ENCODE peak calls at places on chromosomes 7 and 10, in six cellular contexts. N is H7, W is mucosa of descending colon, K is PC-9, Z is mesendoderm, T is stomach. S is an unnamed sample.
A peak's percentile ranks its signal among the peaks of the same experiment; 100 is the strongest.

GRCh38 chr10:93753621-93754250 is 4.0 kb upstream of the LGI1 start:
- DNase-seq in K (no peak), N (no peak), T (no peak), Z (peak; percentile 73), W (no peak), S (no peak)

GRCh38 chr7:50832744-50833143 is 50.0 kb upstream of the GRB10 start:
- DNase-seq in W (no peak), K (peak; percentile 61), Z (no peak), T (no peak), N (no peak), S (no peak)

GRCh38 chr10:128568979-128569378 is 442.8 kb upstream of the MKI67 start:
- DNase-seq in K (no peak), W (no peak), T (no peak), Z (no peak), N (peak; percentile 25), S (no peak)

GRCh38 chr10:62650411-62650810 is 154.1 kb upstream of the ADO start:
- DNase-seq in K (no peak), T (no peak), N (no peak), Z (no peak), W (no peak), S (no peak)

GRCh38 chr7:30469303-30469702 is 9.3 kb downstream of the NOD1 start:
- DNase-seq in Z (peak; percentile 98), N (peak; percentile 76), W (no peak), T (no peak), K (peak; percentile 49), S (peak; percentile 93)

GRCh38 chr7:82726038-82726800 is 282.6 kb upstream of the CACNA2D1 start:
- DNase-seq in T (no peak), N (no peak), K (no peak), W (no peak), Z (no peak), S (no peak)

GRCh38 chr10:5619366-5620211 is 46.8 kb downstream of the ASB13 start:
- DNase-seq in Z (peak; percentile 19), K (no peak), W (peak; percentile 27), N (no peak), T (no peak), S (peak; percentile 49)

GRCh38 chr10:70125918-70126590 is 6.6 kb downstream of the AIFM2 start:
- DNase-seq in T (no peak), N (peak; percentile 41), K (no peak), Z (no peak), W (no peak), S (no peak)

GRCh38 chr7:44748948-44749731 is 493 bp downstream of the ZMIZ2 start:
- DNase-seq in W (no peak), N (no peak), K (no peak), T (no peak), Z (no peak), S (peak; percentile 34)

GRCh38 chr7:76303057-76303828 is 770 bp downstream of the HSPB1 start:
- DNase-seq in N (peak; percentile 98), Z (peak; percentile 99), K (peak; percentile 88), T (peak; percentile 85), W (peak; percentile 89), S (peak; percentile 95)

GRCh38 chr7:36686499-36686898 is 37.8 kb downstream of the AOAH start:
- DNase-seq in W (no peak), Z (peak; percentile 11), N (no peak), T (no peak), K (no peak), S (no peak)

GRCh38 chr10:21032587-21033319 is 135.6 kb upstream of the NEBL start:
- DNase-seq in K (no peak), Z (no peak), N (no peak), W (no peak), T (no peak), S (no peak)

GRCh38 chr7:155295511-155295910 is 2.2 kb upstream of the INSIG1 start:
- DNase-seq in Z (no peak), N (no peak), K (no peak), T (no peak), W (no peak), S (no peak)

GRCh38 chr10:33800545-33800944 is 466.1 kb upstream of the NRP1 start:
- DNase-seq in W (no peak), Z (no peak), K (no peak), T (no peak), N (no peak), S (no peak)

GRCh38 chr10:74929197-74929596 is 102.8 kb downstream of the KAT6B start:
- DNase-seq in W (no peak), K (no peak), N (no peak), T (no peak), Z (no peak), S (no peak)

GRCh38 chr10:3760083-3760482 is 24.9 kb downstream of the KLF6 start:
- DNase-seq in Z (no peak), W (no peak), T (no peak), N (no peak), K (no peak), S (no peak)

GRCh38 chr10:43689618-43689954 is 40.9 kb upstream of the ZNF32 start:
- DNase-seq in K (no peak), W (peak; percentile 78), Z (peak; percentile 41), N (peak; percentile 87), T (peak; percentile 68), S (peak; percentile 90)

GRCh38 chr7:13992621-13992982 is 3.1 kb upstream of the ETV1 start:
- DNase-seq in Z (no peak), T (no peak), W (no peak), K (no peak), N (no peak), S (no peak)

GRCh38 chr10:104329754-104330153 is 8.5 kb downstream of the ITPRIP start:
- DNase-seq in N (no peak), Z (no peak), T (no peak), W (no peak), K (no peak), S (no peak)

GRCh38 chr10:59027975-59028640 is 148.3 kb upstream of the PHYHIPL start:
- DNase-seq in K (no peak), T (no peak), Z (no peak), N (no peak), W (no peak), S (no peak)

GRCh38 chr10:132811891-132812481 is 26.0 kb upstream of the NKX6-2 start:
- DNase-seq in N (no peak), K (no peak), T (peak; percentile 23), Z (no peak), W (peak; percentile 7), S (no peak)

GRCh38 chr7:116762951-116763350 is 91.0 kb downstream of the MET start:
- DNase-seq in W (no peak), K (no peak), T (no peak), Z (no peak), N (no peak), S (no peak)

GRCh38 chr10:76309744-76310441 is 878.5 kb downstream of the LRMDA start:
- DNase-seq in T (no peak), K (no peak), N (no peak), Z (no peak), W (no peak), S (no peak)

GRCh38 chr7:136064627-136065237 is 87.6 kb upstream of the MTPN start:
- DNase-seq in T (no peak), Z (no peak), K (no peak), N (no peak), W (no peak), S (no peak)

GRCh38 chr7:28354601-28355062 is 57.7 kb upstream of the CREB5 start:
- DNase-seq in N (no peak), Z (no peak), T (no peak), W (no peak), K (no peak), S (no peak)

GRCh38 chr7:77316219-77316978 is 99.8 kb downstream of the GSAP start:
- DNase-seq in T (no peak), W (no peak), Z (no peak), N (no peak), K (no peak), S (no peak)

GRCh38 chr10:32376780-32377179 is 29.8 kb upstream of the EPC1 start:
- DNase-seq in K (no peak), Z (no peak), T (no peak), W (no peak), N (no peak), S (no peak)

GRCh38 chr10:32377458-32378370 is 30.8 kb upstream of the EPC1 start:
- DNase-seq in K (no peak), W (no peak), Z (peak; percentile 49), N (no peak), T (no peak), S (no peak)

GRCh38 chr10:32373496-32373895 is 26.5 kb upstream of the EPC1 start:
- DNase-seq in N (no peak), K (no peak), T (no peak), W (no peak), Z (no peak), S (no peak)

GRCh38 chr10:32374605-32375004 is 27.6 kb upstream of the EPC1 start:
- DNase-seq in W (no peak), N (no peak), T (no peak), K (no peak), Z (no peak), S (no peak)

DNA sequence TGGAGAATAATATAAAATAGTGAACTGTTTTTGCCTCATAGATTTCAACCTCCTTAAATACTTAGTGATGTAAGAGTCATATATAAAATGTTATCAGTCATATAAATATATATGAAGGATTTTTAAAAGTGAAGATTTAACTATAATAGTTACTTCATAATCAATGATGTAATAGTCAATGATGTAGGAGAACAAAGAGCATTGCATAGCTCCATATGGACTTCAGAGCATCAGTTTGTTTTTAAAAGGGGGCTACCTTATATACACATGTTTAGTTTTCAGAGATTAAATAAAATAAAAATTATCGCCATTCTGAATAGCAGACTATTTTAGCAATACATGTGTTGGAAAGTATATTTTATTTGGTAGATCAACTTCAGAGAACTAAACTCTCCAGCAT is 29.1 kb upstream of the EPC1 start:
- DNase-seq in W (no peak), K (no peak), T (no peak), Z (no peak), N (no peak), S (no peak)
- H3K4me3 ChIP-seq in W (no peak overlapping the region), K (peak overlapping the region; percentile 88), T (peak overlapping the region; percentile 70), Z (no peak overlapping the region), N (no peak overlapping the region), S (peak overlapping the region; percentile 32)

GRCh38 chr10:95657250-95657649 is 739 bp upstream of the ALDH18A1 start:
- DNase-seq in K (no peak), W (no peak), N (no peak), T (no peak), Z (no peak), S (no peak)
- H3K4me3 ChIP-seq in K (peak overlapping the region; percentile 80), W (no peak overlapping the region), N (peak overlapping the region; percentile 84), T (peak overlapping the region; percentile 75), Z (no peak overlapping the region), S (peak overlapping the region; percentile 52)

GRCh38 chr7:2978403-2978802 is 65.3 kb downstream of the CARD11 start:
- DNase-seq in W (peak; percentile 72), Z (peak; percentile 68), K (no peak), T (peak; percentile 70), N (peak; percentile 89), S (peak; percentile 57)
- H3K4me3 ChIP-seq in W (no peak overlapping the region), Z (no peak overlapping the region), K (no peak overlapping the region), T (peak overlapping the region; percentile 11), N (no peak overlapping the region), S (no peak overlapping the region)

DNA sequence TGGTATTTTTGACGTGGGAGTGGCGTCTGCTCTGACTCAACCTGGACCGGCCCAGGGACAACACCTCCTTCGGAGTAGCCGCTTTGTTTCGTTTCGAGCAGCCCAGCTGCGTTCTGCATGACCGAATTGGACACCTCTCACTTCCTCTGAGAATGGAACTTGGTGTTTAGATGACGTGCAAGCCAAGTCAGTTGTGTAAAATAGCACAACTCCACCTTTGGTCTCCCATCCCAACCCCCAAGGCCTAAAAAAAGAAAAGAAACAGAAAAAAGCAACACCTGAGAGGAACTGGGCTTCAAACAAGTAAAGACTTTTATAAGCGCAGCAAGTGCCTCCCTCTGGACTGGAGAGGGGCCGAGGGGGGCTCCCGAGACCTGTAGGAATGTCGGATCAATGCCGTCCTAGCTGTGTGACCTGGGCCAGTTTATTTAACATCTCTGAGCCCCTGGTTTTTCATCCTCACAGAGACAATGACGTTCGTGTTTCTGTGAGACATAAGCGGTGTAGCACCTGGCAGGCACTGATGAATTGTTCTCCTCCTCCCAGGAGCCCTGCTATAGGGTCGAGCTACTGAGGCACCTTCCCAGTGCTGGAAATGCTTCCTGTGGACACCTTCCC is 52.0 kb upstream of the SMNDC1 start:
- DNase-seq in W (peak; percentile 59), T (peak; percentile 51), Z (no peak), K (peak; percentile 71), N (no peak), S (no peak)
- H3K4me3 ChIP-seq in W (no peak overlapping the region), T (no peak overlapping the region), Z (no peak overlapping the region), K (no peak overlapping the region), N (no peak overlapping the region), S (no peak overlapping the region)

S was measured in right cardiac atrium.